ENCODE peak calls at places on chromosomes 16 and 17, in four cellular contexts. D is tibial artery; G is CD4-positive, alpha-beta memory T cell; T is hepatocyte. C is an unnamed sample. For H3K4me1, the result is how much of the 10 kb centered on the place peaks cover.

GRCh38 chr17:7888184-7888920 is at the start of gene CHD3:
- DNase-seq in D (no peak), T (peak), G (peak), C (no peak)

GRCh38 chr17:28948873-28949184 is 2.5 kb downstream of the PHF12 start:
- DNase-seq in T (no peak), G (no peak), D (no peak), C (no peak)

GRCh38 chr16:9647981-9648701 is 534.1 kb downstream of the GRIN2A start:
- DNase-seq in T (peak), D (no peak), G (no peak), C (no peak)

GRCh38 chr17:4483012-4483840 is 15.5 kb upstream of the SPNS2 start:
- DNase-seq in G (no peak), T (peak), D (no peak), C (no peak)

GRCh38 chr16:89383095-89384003 is 107.0 kb downstream of the ANKRD11 start:
- DNase-seq in D (no peak), T (peak), G (no peak), C (no peak)

GRCh38 chr16:89395150-89396142 is 94.9 kb downstream of the ANKRD11 start:
- DNase-seq in D (peak), G (no peak), T (peak), C (peak)

GRCh38 chr17:42672038-42672437 is 4.8 kb downstream of the PLEKHH3 start:
- DNase-seq in T (no peak), G (no peak), D (no peak), C (no peak)

GRCh38 chr17:19755821-19756510 is 7.9 kb upstream of the ALDH3A1 start:
- DNase-seq in D (peak), G (no peak), T (no peak), C (no peak)

GRCh38 chr16:4593069-4593468 is 21.6 kb downstream of the UBALD1 start:
- DNase-seq in G (no peak), T (no peak), D (no peak), C (no peak)

GRCh38 chr16:2473999-2474876 is 689 bp upstream of the TBC1D24 start:
- DNase-seq in D (no peak), T (peak), G (peak), C (no peak)

GRCh38 chr17:35612924-35613521 is 25.9 kb downstream of the AP2B1 start:
- DNase-seq in T (peak), G (peak), D (no peak), C (no peak)

GRCh38 chr16:19578378-19578851 is 22.9 kb downstream of the VPS35L start:
- DNase-seq in T (no peak), G (no peak), D (no peak), C (no peak)

GRCh38 chr16:66873685-66874055 is 6.6 kb upstream of the PDP2 start:
- DNase-seq in D (no peak), T (no peak), G (no peak), C (no peak)

GRCh38 chr16:82282662-82283061 is 112.6 kb upstream of the MPHOSPH6 start:
- DNase-seq in T (no peak), D (no peak), G (no peak), C (no peak)

GRCh38 chr17:16085066-16085699 is 85.6 kb downstream of the TTC19 start:
- DNase-seq in G (no peak), D (no peak), T (no peak), C (no peak)

GRCh38 chr16:11056989-11057645 is 112.8 kb downstream of the CLEC16A start:
- DNase-seq in T (no peak), D (peak), G (no peak), C (no peak)

GRCh38 chr17:67281736-67282135 is 36.7 kb upstream of the HELZ start:
- DNase-seq in T (no peak), G (no peak), D (no peak), C (no peak)

GRCh38 chr16:24178496-24178895 is 77.6 kb upstream of the CACNG3 start:
- DNase-seq in D (no peak), T (peak), G (no peak), C (no peak)

GRCh38 chr17:12376276-12376675 is 289.4 kb upstream of the MYOCD start:
- DNase-seq in G (no peak), D (no peak), T (no peak), C (no peak)

GRCh38 chr17:731943-732787 is at the start of gene TLCD3A:
- DNase-seq in D (peak), G (peak), T (peak), C (peak)

GRCh38 chr17:72609501-72609900 is 483.0 kb downstream of the SLC39A11 start:
- DNase-seq in D (no peak), T (no peak), G (no peak), C (no peak)

GRCh38 chr17:44086364-44087311 is 16.1 kb downstream of the G6PC3 start:
- DNase-seq in G (no peak), T (peak), D (no peak), C (no peak)

GRCh38 chr17:57085448-57086068 is 512 bp downstream of the AKAP1 start:
- DNase-seq in T (peak), D (peak), G (peak), C (peak)

GRCh38 chr17:27782791-27783206 is 17.5 kb downstream of the NOS2 start:
- DNase-seq in G (no peak), T (no peak), D (no peak), C (no peak)

DNA sequence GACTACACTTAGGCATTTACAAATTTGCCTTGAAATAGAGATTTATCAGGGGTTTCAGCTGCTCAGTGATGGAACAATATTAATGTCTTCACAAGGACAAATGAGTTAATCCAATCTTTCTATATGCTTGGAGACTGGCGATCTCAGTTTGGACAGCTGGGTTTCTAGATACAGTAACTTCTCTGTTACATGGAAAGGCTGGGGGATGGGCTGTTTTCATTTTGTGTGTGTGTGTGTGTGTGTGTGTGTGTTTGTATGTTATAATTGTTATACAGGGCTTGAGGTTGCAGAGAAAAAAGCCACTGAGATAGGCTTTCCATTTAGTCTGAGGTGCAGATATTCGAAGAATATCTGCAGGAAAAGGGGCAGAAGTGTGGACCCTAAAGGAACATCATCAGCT is 359.3 kb upstream of the SALL1 start:
- DNase-seq in T (no peak), G (no peak), D (no peak), C (no peak)
- H3K4me1 ChIP-seq in T (under half), G (under half), D (under half), C (under half)

GRCh38 chr16:981695-982151 is at the start of gene SOX8:
- DNase-seq in G (no peak), D (no peak), T (peak), C (no peak)

GRCh38 chr16:984106-984505 is 2.5 kb downstream of the SOX8 start:
- DNase-seq in T (no peak), G (no peak), D (no peak), C (no peak)

GRCh38 chr16:983044-984030 is 1.8 kb downstream of the SOX8 start:
- DNase-seq in T (no peak), D (no peak), G (no peak), C (no peak)

GRCh38 chr16:980595-980854 is 1.0 kb upstream of the SOX8 start:
- DNase-seq in G (no peak), T (no peak), D (no peak), C (no peak)

GRCh38 chr16:982152-983043 is 828 bp downstream of the SOX8 start:
- DNase-seq in G (no peak), T (no peak), D (no peak), C (no peak)
- H3K4me3 ChIP-seq in G (peak), T (peak), D (peak), C (peak)

DNA sequence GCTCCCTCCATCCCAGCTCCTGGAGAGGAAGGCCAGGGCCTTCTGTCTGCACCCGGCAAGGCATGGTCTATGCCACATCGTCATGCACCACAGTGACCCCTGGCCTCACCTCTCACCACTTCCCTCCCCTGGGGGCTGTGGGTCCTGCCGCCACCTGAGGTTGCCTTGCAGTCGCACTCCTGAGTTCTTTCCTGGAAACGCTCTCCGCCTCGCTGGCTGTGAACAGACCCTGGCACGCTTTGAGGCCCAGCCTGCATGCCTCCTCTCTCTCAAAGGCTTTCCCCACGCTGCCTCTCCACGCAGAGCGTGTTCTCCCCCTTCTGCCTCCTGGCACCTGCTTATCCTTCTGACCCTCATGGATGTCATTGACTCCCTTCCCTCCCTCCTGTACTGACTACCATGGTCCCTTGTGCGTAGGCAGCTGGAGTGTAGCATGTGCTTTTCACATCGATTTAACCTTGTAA is 45.4 kb downstream of the SEC14L1 start:
- DNase-seq in D (no peak), G (no peak), T (no peak), C (no peak)
- H3K4me1 ChIP-seq in D (under half), G (half or more), T (under half), C (half or more)

DNA sequence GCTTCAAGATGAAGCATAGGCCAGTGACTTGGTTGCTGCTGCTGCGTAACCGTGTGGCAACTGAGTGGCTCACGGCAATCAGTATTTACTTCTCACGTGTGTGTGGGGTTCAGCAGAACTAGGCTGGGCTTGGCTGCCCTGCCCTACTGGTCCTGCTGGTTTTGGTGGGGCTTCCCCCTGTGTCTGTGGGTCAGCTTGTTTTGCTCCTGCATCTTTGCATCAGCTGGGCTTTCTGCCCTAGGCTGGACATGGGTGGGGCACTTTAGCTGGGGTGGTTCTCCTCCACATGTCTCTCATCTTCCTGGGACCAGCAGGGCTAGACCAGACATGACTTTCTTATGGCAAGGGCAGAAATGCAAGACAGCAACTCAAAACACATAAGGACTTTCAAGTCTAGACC is 550.5 kb downstream of the MAF start:
- DNase-seq in T (no peak), G (no peak), D (no peak), C (no peak)
- H3K4me3 ChIP-seq in T (no peak), G (no peak), D (no peak), C (no peak)